ENCODE peak calls at places on chromosome 6, in four cellular contexts. One of them, this sample, is unnamed.

GRCh38 chr6:43020847-43021246 is 576 bp upstream of the RRP36 start:
- DNase-seq in activated T-cell treated with anti-CD3 and anti-CD28 coated beads, Interleukin-2, amount 50 U/mL, for 48 hours: no peak
- DNase-seq in GM13977: no peak
- DNase-seq in Caco-2: peak
- DNase-seq in this sample: no peak

GRCh38 chr6:105482227-105482839 is 79.5 kb upstream of the PREP start:
- DNase-seq in activated T-cell treated with anti-CD3 and anti-CD28 coated beads, Interleukin-2, amount 50 U/mL, for 48 hours: no peak
- DNase-seq in GM13977: no peak
- DNase-seq in Caco-2: no peak
- DNase-seq in this sample: no peak

GRCh38 chr6:70103798-70104197 is 199.1 kb downstream of the COL9A1 start:
- DNase-seq in activated T-cell treated with anti-CD3 and anti-CD28 coated beads, Interleukin-2, amount 50 U/mL, for 48 hours: no peak
- DNase-seq in GM13977: no peak
- DNase-seq in Caco-2: no peak
- DNase-seq in this sample: no peak

GRCh38 chr6:168355716-168356522 is 36.3 kb upstream of the DACT2 start:
- DNase-seq in activated T-cell treated with anti-CD3 and anti-CD28 coated beads, Interleukin-2, amount 50 U/mL, for 48 hours: peak
- DNase-seq in GM13977: no peak
- DNase-seq in Caco-2: peak
- DNase-seq in this sample: no peak

GRCh38 chr6:158417760-158418098 is 105.5 kb downstream of the TULP4 start:
- DNase-seq in activated T-cell treated with anti-CD3 and anti-CD28 coated beads, Interleukin-2, amount 50 U/mL, for 48 hours: no peak
- DNase-seq in GM13977: no peak
- DNase-seq in Caco-2: no peak
- DNase-seq in this sample: no peak

GRCh38 chr6:125611573-125612399 is 137.6 kb upstream of the HEY2 start:
- DNase-seq in activated T-cell treated with anti-CD3 and anti-CD28 coated beads, Interleukin-2, amount 50 U/mL, for 48 hours: no peak
- DNase-seq in GM13977: no peak
- DNase-seq in Caco-2: no peak
- DNase-seq in this sample: no peak

GRCh38 chr6:74041420-74041819 is 345.4 kb downstream of the CD109 start:
- DNase-seq in activated T-cell treated with anti-CD3 and anti-CD28 coated beads, Interleukin-2, amount 50 U/mL, for 48 hours: no peak
- DNase-seq in GM13977: no peak
- DNase-seq in Caco-2: no peak
- DNase-seq in this sample: no peak

GRCh38 chr6:71420693-71421328 is 132.2 kb downstream of the OGFRL1 start:
- DNase-seq in activated T-cell treated with anti-CD3 and anti-CD28 coated beads, Interleukin-2, amount 50 U/mL, for 48 hours: peak
- DNase-seq in GM13977: peak
- DNase-seq in Caco-2: no peak
- DNase-seq in this sample: peak

GRCh38 chr6:108119212-108120141 is 44.9 kb upstream of the OSTM1 start:
- DNase-seq in activated T-cell treated with anti-CD3 and anti-CD28 coated beads, Interleukin-2, amount 50 U/mL, for 48 hours: peak
- DNase-seq in GM13977: no peak
- DNase-seq in Caco-2: no peak
- DNase-seq in this sample: no peak

GRCh38 chr6:28922004-28922840 is 1.6 kb downstream of the TRIM27 start:
- DNase-seq in activated T-cell treated with anti-CD3 and anti-CD28 coated beads, Interleukin-2, amount 50 U/mL, for 48 hours: peak
- DNase-seq in GM13977: no peak
- DNase-seq in Caco-2: peak
- DNase-seq in this sample: no peak

GRCh38 chr6:108746411-108746810 is 101.8 kb upstream of the ARMC2 start:
- DNase-seq in activated T-cell treated with anti-CD3 and anti-CD28 coated beads, Interleukin-2, amount 50 U/mL, for 48 hours: no peak
- DNase-seq in GM13977: no peak
- DNase-seq in Caco-2: no peak
- DNase-seq in this sample: no peak

GRCh38 chr6:8499540-8499939 is 64.2 kb upstream of the SLC35B3 start:
- DNase-seq in activated T-cell treated with anti-CD3 and anti-CD28 coated beads, Interleukin-2, amount 50 U/mL, for 48 hours: no peak
- DNase-seq in GM13977: no peak
- DNase-seq in Caco-2: peak
- DNase-seq in this sample: no peak

GRCh38 chr6:1570848-1571247 is 38.9 kb upstream of the FOXC1 start:
- DNase-seq in activated T-cell treated with anti-CD3 and anti-CD28 coated beads, Interleukin-2, amount 50 U/mL, for 48 hours: no peak
- DNase-seq in GM13977: no peak
- DNase-seq in Caco-2: no peak
- DNase-seq in this sample: no peak

GRCh38 chr6:15184441-15184861 is 61.4 kb upstream of the JARID2 start:
- DNase-seq in activated T-cell treated with anti-CD3 and anti-CD28 coated beads, Interleukin-2, amount 50 U/mL, for 48 hours: peak
- DNase-seq in GM13977: peak
- DNase-seq in Caco-2: no peak
- DNase-seq in this sample: peak

GRCh38 chr6:31815025-31815838 is at the start of the genes HSPA1A and HSPA1L:
- DNase-seq in activated T-cell treated with anti-CD3 and anti-CD28 coated beads, Interleukin-2, amount 50 U/mL, for 48 hours: peak
- DNase-seq in GM13977: peak
- DNase-seq in Caco-2: peak
- DNase-seq in this sample: peak

GRCh38 chr6:16585805-16586204 is 175.5 kb downstream of the ATXN1 start:
- DNase-seq in activated T-cell treated with anti-CD3 and anti-CD28 coated beads, Interleukin-2, amount 50 U/mL, for 48 hours: no peak
- DNase-seq in GM13977: no peak
- DNase-seq in Caco-2: no peak
- DNase-seq in this sample: no peak

GRCh38 chr6:53483423-53484353 is 61.2 kb downstream of the GCLC start:
- DNase-seq in activated T-cell treated with anti-CD3 and anti-CD28 coated beads, Interleukin-2, amount 50 U/mL, for 48 hours: no peak
- DNase-seq in GM13977: no peak
- DNase-seq in Caco-2: no peak
- DNase-seq in this sample: no peak

GRCh38 chr6:120606743-120607142 is 727.5 kb downstream of the TBC1D32 start:
- DNase-seq in activated T-cell treated with anti-CD3 and anti-CD28 coated beads, Interleukin-2, amount 50 U/mL, for 48 hours: no peak
- DNase-seq in GM13977: no peak
- DNase-seq in Caco-2: no peak
- DNase-seq in this sample: no peak

GRCh38 chr6:8084586-8084985 is 17.8 kb downstream of the EEF1E1 start:
- DNase-seq in activated T-cell treated with anti-CD3 and anti-CD28 coated beads, Interleukin-2, amount 50 U/mL, for 48 hours: no peak
- DNase-seq in GM13977: no peak
- DNase-seq in Caco-2: no peak
- DNase-seq in this sample: no peak

GRCh38 chr6:16562498-16562897 is 198.8 kb downstream of the ATXN1 start:
- DNase-seq in activated T-cell treated with anti-CD3 and anti-CD28 coated beads, Interleukin-2, amount 50 U/mL, for 48 hours: no peak
- DNase-seq in GM13977: no peak
- DNase-seq in Caco-2: no peak
- DNase-seq in this sample: no peak

GRCh38 chr6:31158863-31159855 is 770 bp downstream of the TCF19 start:
- DNase-seq in activated T-cell treated with anti-CD3 and anti-CD28 coated beads, Interleukin-2, amount 50 U/mL, for 48 hours: peak
- DNase-seq in GM13977: peak
- DNase-seq in Caco-2: no peak
- DNase-seq in this sample: no peak

GRCh38 chr6:131635384-131636340 is 1.4 kb upstream of the ENPP3 start:
- DNase-seq in activated T-cell treated with anti-CD3 and anti-CD28 coated beads, Interleukin-2, amount 50 U/mL, for 48 hours: no peak
- DNase-seq in GM13977: no peak
- DNase-seq in Caco-2: no peak
- DNase-seq in this sample: peak

GRCh38 chr6:111086685-111087084 is 618 bp upstream of the SLC16A10 start:
- DNase-seq in activated T-cell treated with anti-CD3 and anti-CD28 coated beads, Interleukin-2, amount 50 U/mL, for 48 hours: no peak
- DNase-seq in GM13977: no peak
- DNase-seq in Caco-2: no peak
- DNase-seq in this sample: no peak

GRCh38 chr6:56242343-56242742 is 5.0 kb downstream of the COL21A1 start:
- DNase-seq in activated T-cell treated with anti-CD3 and anti-CD28 coated beads, Interleukin-2, amount 50 U/mL, for 48 hours: no peak
- DNase-seq in GM13977: no peak
- DNase-seq in Caco-2: no peak
- DNase-seq in this sample: no peak

GRCh38 chr6:53199156-53199555 is 50.5 kb upstream of the GCM1 start:
- DNase-seq in activated T-cell treated with anti-CD3 and anti-CD28 coated beads, Interleukin-2, amount 50 U/mL, for 48 hours: no peak
- DNase-seq in GM13977: peak
- DNase-seq in Caco-2: no peak
- DNase-seq in this sample: peak

GRCh38 chr6:145031001-145031400 is 704.3 kb downstream of the EPM2A start:
- DNase-seq in activated T-cell treated with anti-CD3 and anti-CD28 coated beads, Interleukin-2, amount 50 U/mL, for 48 hours: no peak
- DNase-seq in GM13977: no peak
- DNase-seq in Caco-2: no peak
- DNase-seq in this sample: no peak

GRCh38 chr6:87730310-87730709 is 28.3 kb upstream of the AKIRIN2 start:
- DNase-seq in activated T-cell treated with anti-CD3 and anti-CD28 coated beads, Interleukin-2, amount 50 U/mL, for 48 hours: no peak
- DNase-seq in GM13977: no peak
- DNase-seq in Caco-2: no peak
- DNase-seq in this sample: no peak

GRCh38 chr6:147106759-147107401 is 97.3 kb upstream of the STXBP5 start:
- DNase-seq in activated T-cell treated with anti-CD3 and anti-CD28 coated beads, Interleukin-2, amount 50 U/mL, for 48 hours: no peak
- DNase-seq in GM13977: no peak
- DNase-seq in Caco-2: no peak
- DNase-seq in this sample: no peak

This sample was measured in GM10248.